ENCODE peak calls at places on chromosomes 11 and 22, in seven cellular contexts. M is ecto neural progenitor cell; X is fibroblast of the conjunctiva; T is CD8-positive, alpha-beta T cell; C is tibial artery; V is mucosa of descending colon; H is AG09309. W is an unnamed sample.
A peak's percentile ranks its signal among the peaks of the same experiment; 100 is the strongest.

GRCh38 chr11:63762662-63763505 is 5.7 kb downstream of the ZFTA start:
- DNase-seq in V (peak; percentile 41), X (no peak), C (peak; percentile 75), H (no peak), T (no peak), M (peak; percentile 74), W (no peak)

GRCh38 chr11:18265949-18266348 is at the start of gene SAA1:
- DNase-seq in H (no peak), V (no peak), X (no peak), T (no peak), M (no peak), C (no peak), W (no peak)

GRCh38 chr22:37906364-37907008 is 389 bp downstream of the MICALL1 start:
- DNase-seq in M (no peak), T (peak; percentile 57), V (peak; percentile 49), X (no peak), H (no peak), C (no peak), W (no peak)

GRCh38 chr22:37428649-37429586 is 1.6 kb upstream of the ELFN2 start:
- DNase-seq in M (peak; percentile 84), T (peak; percentile 79), X (no peak), C (no peak), V (peak; percentile 62), H (no peak), W (no peak)

GRCh38 chr11:45322891-45323597 is 36.9 kb upstream of the SYT13 start:
- DNase-seq in X (no peak), C (peak; percentile 23), M (peak; percentile 21), T (no peak), V (no peak), H (no peak), W (no peak)

GRCh38 chr11:2825261-2825885 is 60.2 kb downstream of the CDKN1C start:
- DNase-seq in X (peak; percentile 65), T (no peak), H (peak; percentile 48), V (peak; percentile 49), M (no peak), C (peak; percentile 93), W (peak; percentile 93)

GRCh38 chr11:41935795-41936194 is 476.3 kb upstream of the LRRC4C start:
- DNase-seq in T (no peak), C (no peak), V (no peak), M (no peak), X (no peak), H (no peak), W (no peak)

GRCh38 chr22:36971305-36971704 is 47.9 kb downstream of the TST start:
- DNase-seq in T (no peak), M (no peak), H (no peak), X (no peak), C (no peak), V (no peak), W (no peak)

GRCh38 chr11:73995247-73995646 is 12.6 kb upstream of the UCP2 start:
- DNase-seq in M (no peak), X (no peak), C (no peak), V (no peak), T (no peak), H (no peak), W (no peak)

GRCh38 chr11:48013269-48013901 is 33.0 kb downstream of the PTPRJ start:
- DNase-seq in X (no peak), M (no peak), H (no peak), V (no peak), T (peak; percentile 66), C (peak; percentile 64), W (no peak)

GRCh38 chr22:32751065-32751739 is 50.3 kb upstream of the TIMP3 start:
- DNase-seq in X (no peak), T (no peak), M (no peak), V (no peak), C (no peak), H (no peak), W (no peak)

GRCh38 chr11:72541224-72541974 is 107.1 kb upstream of the CLPB start:
- DNase-seq in C (no peak), T (no peak), X (no peak), M (no peak), H (no peak), V (no peak), W (no peak)

GRCh38 chr11:46649180-46649738 is 31.9 kb downstream of the ATG13 start:
- DNase-seq in C (peak; percentile 79), H (peak; percentile 85), T (no peak), V (peak; percentile 20), X (peak; percentile 96), M (no peak), W (no peak)

W was measured in suprapubic skin.